ENCODE peak calls at places on chromosomes 6 and 20, in six cellular contexts. One of them, this sample, is unnamed.

GRCh38 chr6:31197559-31198305 is 27.2 kb upstream of the POU5F1 start:
- DNase-seq in GM23248: peak
- DNase-seq in cardiac muscle cell: peak
- DNase-seq in IMR-90: peak
- DNase-seq in MV-4-11: peak
- DNase-seq in iPS-NIHi11: peak
- DNase-seq in this sample: peak

GRCh38 chr20:4225778-4226177 is 210.4 kb upstream of the RNF24 start:
- DNase-seq in GM23248: peak
- DNase-seq in cardiac muscle cell: peak
- DNase-seq in IMR-90: peak
- DNase-seq in MV-4-11: peak
- DNase-seq in iPS-NIHi11: no peak
- DNase-seq in this sample: no peak

GRCh38 chr20:32192698-32193097 is 14.8 kb downstream of the PLAGL2 start:
- DNase-seq in GM23248: no peak
- DNase-seq in cardiac muscle cell: no peak
- DNase-seq in IMR-90: no peak
- DNase-seq in MV-4-11: no peak
- DNase-seq in iPS-NIHi11: no peak
- DNase-seq in this sample: no peak

GRCh38 chr6:151239603-151240035 is at the start of gene AKAP12:
- DNase-seq in GM23248: peak
- DNase-seq in cardiac muscle cell: peak
- DNase-seq in IMR-90: peak
- DNase-seq in MV-4-11: no peak
- DNase-seq in iPS-NIHi11: peak
- DNase-seq in this sample: no peak

GRCh38 chr6:64330694-64331309 is 695.2 kb downstream of the PHF3 start:
- DNase-seq in GM23248: peak
- DNase-seq in cardiac muscle cell: peak
- DNase-seq in IMR-90: peak
- DNase-seq in MV-4-11: peak
- DNase-seq in iPS-NIHi11: peak
- DNase-seq in this sample: no peak

GRCh38 chr6:155444120-155444917 is 11.3 kb downstream of the NOX3 start:
- DNase-seq in GM23248: no peak
- DNase-seq in cardiac muscle cell: peak
- DNase-seq in IMR-90: peak
- DNase-seq in MV-4-11: no peak
- DNase-seq in iPS-NIHi11: no peak
- DNase-seq in this sample: no peak

GRCh38 chr6:87755697-87756671 is 54.0 kb upstream of the AKIRIN2 start:
- DNase-seq in GM23248: peak
- DNase-seq in cardiac muscle cell: peak
- DNase-seq in IMR-90: peak
- DNase-seq in MV-4-11: no peak
- DNase-seq in iPS-NIHi11: no peak
- DNase-seq in this sample: no peak

GRCh38 chr6:123295672-123296071 is 299.6 kb downstream of the CLVS2 start:
- DNase-seq in GM23248: no peak
- DNase-seq in cardiac muscle cell: no peak
- DNase-seq in IMR-90: no peak
- DNase-seq in MV-4-11: no peak
- DNase-seq in iPS-NIHi11: no peak
- DNase-seq in this sample: no peak

GRCh38 chr6:37488464-37488863 is 11.2 kb downstream of the CCDC167 start:
- DNase-seq in GM23248: no peak
- DNase-seq in cardiac muscle cell: no peak
- DNase-seq in IMR-90: no peak
- DNase-seq in MV-4-11: no peak
- DNase-seq in iPS-NIHi11: no peak
- DNase-seq in this sample: no peak

GRCh38 chr6:16436550-16436949 is 198.2 kb downstream of the GMPR start:
- DNase-seq in GM23248: no peak
- DNase-seq in cardiac muscle cell: no peak
- DNase-seq in IMR-90: no peak
- DNase-seq in MV-4-11: no peak
- DNase-seq in iPS-NIHi11: no peak
- DNase-seq in this sample: peak

GRCh38 chr20:23634044-23634801 is 3.5 kb downstream of the CST3 start:
- DNase-seq in GM23248: no peak
- DNase-seq in cardiac muscle cell: no peak
- DNase-seq in IMR-90: no peak
- DNase-seq in MV-4-11: no peak
- DNase-seq in iPS-NIHi11: no peak
- DNase-seq in this sample: no peak

GRCh38 chr20:39356913-39357312 is 394.8 kb downstream of the DHX35 start:
- DNase-seq in GM23248: peak
- DNase-seq in cardiac muscle cell: no peak
- DNase-seq in IMR-90: no peak
- DNase-seq in MV-4-11: peak
- DNase-seq in iPS-NIHi11: no peak
- DNase-seq in this sample: no peak

GRCh38 chr20:34706022-34706875 is 2.1 kb downstream of the TP53INP2 start:
- DNase-seq in GM23248: no peak
- DNase-seq in cardiac muscle cell: no peak
- DNase-seq in IMR-90: no peak
- DNase-seq in MV-4-11: no peak
- DNase-seq in iPS-NIHi11: no peak
- DNase-seq in this sample: no peak

GRCh38 chr6:42255050-42255449 is 37.4 kb upstream of the MRPS10 start:
- DNase-seq in GM23248: peak
- DNase-seq in cardiac muscle cell: no peak
- DNase-seq in IMR-90: peak
- DNase-seq in MV-4-11: no peak
- DNase-seq in iPS-NIHi11: no peak
- DNase-seq in this sample: no peak

GRCh38 chr6:157479464-157480303 is 98.7 kb downstream of the ZDHHC14 start:
- DNase-seq in GM23248: no peak
- DNase-seq in cardiac muscle cell: no peak
- DNase-seq in IMR-90: no peak
- DNase-seq in MV-4-11: peak
- DNase-seq in iPS-NIHi11: no peak
- DNase-seq in this sample: no peak

GRCh38 chr6:16721977-16722376 is 39.3 kb downstream of the ATXN1 start:
- DNase-seq in GM23248: no peak
- DNase-seq in cardiac muscle cell: peak
- DNase-seq in IMR-90: no peak
- DNase-seq in MV-4-11: peak
- DNase-seq in iPS-NIHi11: no peak
- DNase-seq in this sample: no peak

GRCh38 chr6:33749401-33749800 is 2.7 kb upstream of the IP6K3 start:
- DNase-seq in GM23248: no peak
- DNase-seq in cardiac muscle cell: no peak
- DNase-seq in IMR-90: no peak
- DNase-seq in MV-4-11: no peak
- DNase-seq in iPS-NIHi11: no peak
- DNase-seq in this sample: no peak

GRCh38 chr6:69555239-69555638 is 241.6 kb downstream of the LMBRD1 start:
- DNase-seq in GM23248: no peak
- DNase-seq in cardiac muscle cell: no peak
- DNase-seq in IMR-90: no peak
- DNase-seq in MV-4-11: no peak
- DNase-seq in iPS-NIHi11: no peak
- DNase-seq in this sample: no peak

GRCh38 chr6:96611342-96611964 is 48.5 kb downstream of the FHL5 start:
- DNase-seq in GM23248: no peak
- DNase-seq in cardiac muscle cell: no peak
- DNase-seq in IMR-90: no peak
- DNase-seq in MV-4-11: peak
- DNase-seq in iPS-NIHi11: no peak
- DNase-seq in this sample: no peak

GRCh38 chr6:5214570-5215052 is 46.1 kb downstream of the LYRM4 start:
- DNase-seq in GM23248: peak
- DNase-seq in cardiac muscle cell: peak
- DNase-seq in IMR-90: peak
- DNase-seq in MV-4-11: peak
- DNase-seq in iPS-NIHi11: peak
- DNase-seq in this sample: no peak

GRCh38 chr20:37251836-37252477 is 9.7 kb downstream of the GHRH start:
- DNase-seq in GM23248: no peak
- DNase-seq in cardiac muscle cell: no peak
- DNase-seq in IMR-90: no peak
- DNase-seq in MV-4-11: no peak
- DNase-seq in iPS-NIHi11: peak
- DNase-seq in this sample: no peak

GRCh38 chr6:17710331-17710730 is 3.6 kb upstream of the NUP153 start:
- DNase-seq in GM23248: peak
- DNase-seq in cardiac muscle cell: no peak
- DNase-seq in IMR-90: peak
- DNase-seq in MV-4-11: peak
- DNase-seq in iPS-NIHi11: no peak
- DNase-seq in this sample: no peak

GRCh38 chr6:141309295-141309694 is 823.4 kb upstream of the GJE1 start:
- DNase-seq in GM23248: no peak
- DNase-seq in cardiac muscle cell: peak
- DNase-seq in IMR-90: no peak
- DNase-seq in MV-4-11: no peak
- DNase-seq in iPS-NIHi11: no peak
- DNase-seq in this sample: peak

GRCh38 chr20:45735988-45736387 is 13.8 kb downstream of the SPINT4 start:
- DNase-seq in GM23248: no peak
- DNase-seq in cardiac muscle cell: no peak
- DNase-seq in IMR-90: no peak
- DNase-seq in MV-4-11: no peak
- DNase-seq in iPS-NIHi11: no peak
- DNase-seq in this sample: no peak

GRCh38 chr6:25971187-25971811 is 8.7 kb downstream of the TRIM38 start:
- DNase-seq in GM23248: peak
- DNase-seq in cardiac muscle cell: peak
- DNase-seq in IMR-90: peak
- DNase-seq in MV-4-11: peak
- DNase-seq in iPS-NIHi11: peak
- DNase-seq in this sample: no peak

GRCh38 chr6:97697450-97697849 is 414.4 kb upstream of the MMS22L start:
- DNase-seq in GM23248: peak
- DNase-seq in cardiac muscle cell: peak
- DNase-seq in IMR-90: peak
- DNase-seq in MV-4-11: no peak
- DNase-seq in iPS-NIHi11: no peak
- DNase-seq in this sample: no peak

This sample was measured in activated CD8-positive, alpha-beta memory T cell treated with anti-CD3 and anti-CD28 coated beads, Interleukin-2, amount 50 U/mL, for 4 hours.